ENCODE peak calls at places on chromosomes 13 and 19, in nine cellular contexts. Z, P, C, V, F, Y, U, X and M are unnamed samples.

GRCh38 chr19:33499671-33500506 is 21.7 kb downstream of the PEPD start:
- DNase-seq in Z (no peak), P (no peak), C (no peak), V (no peak), F (no peak), Y (no peak), U (no peak), X (no peak), M (no peak)

GRCh38 chr19:32642771-32643170 is 32.2 kb downstream of the ANKRD27 start:
- DNase-seq in Z (no peak), P (no peak), C (peak; percentile 63), V (peak; percentile 75), F (no peak), Y (peak; percentile 81), U (no peak), X (no peak), M (no peak)

GRCh38 chr13:94550030-94550738 is 45.8 kb downstream of the TGDS start:
- DNase-seq in Z (no peak), P (peak; percentile 58), C (no peak), V (no peak), F (no peak), Y (no peak), U (no peak), X (peak; percentile 7), M (peak; percentile 23)

GRCh38 chr13:50127017-50127725 is 111.9 kb downstream of the KCNRG start:
- DNase-seq in Z (peak; percentile 91), P (no peak), C (no peak), V (peak; percentile 50), F (peak; percentile 58), Y (peak; percentile 52), U (peak; percentile 54), X (no peak), M (no peak)

GRCh38 chr19:14407889-14408640 is 11.1 kb downstream of the DDX39A start:
- DNase-seq in Z (no peak), P (no peak), C (no peak), V (no peak), F (no peak), Y (no peak), U (no peak), X (no peak), M (no peak)

GRCh38 chr13:113117335-113117872 is 5.2 kb upstream of the F10 start:
- DNase-seq in Z (peak; percentile 74), P (no peak), C (no peak), V (no peak), F (no peak), Y (no peak), U (no peak), X (no peak), M (no peak)

GRCh38 chr13:94217370-94217769 is 262.1 kb downstream of the DCT start:
- DNase-seq in Z (no peak), P (no peak), C (no peak), V (no peak), F (no peak), Y (no peak), U (no peak), X (no peak), M (no peak)

GRCh38 chr19:47991191-47991808 is 670 bp downstream of the BSPH1 start:
- DNase-seq in Z (no peak), P (no peak), C (no peak), V (no peak), F (no peak), Y (no peak), U (no peak), X (no peak), M (no peak)

GRCh38 chr13:95338905-95339304 is 37.7 kb upstream of the ABCC4 start:
- DNase-seq in Z (no peak), P (no peak), C (no peak), V (no peak), F (no peak), Y (no peak), U (no peak), X (no peak), M (no peak)

DNA sequence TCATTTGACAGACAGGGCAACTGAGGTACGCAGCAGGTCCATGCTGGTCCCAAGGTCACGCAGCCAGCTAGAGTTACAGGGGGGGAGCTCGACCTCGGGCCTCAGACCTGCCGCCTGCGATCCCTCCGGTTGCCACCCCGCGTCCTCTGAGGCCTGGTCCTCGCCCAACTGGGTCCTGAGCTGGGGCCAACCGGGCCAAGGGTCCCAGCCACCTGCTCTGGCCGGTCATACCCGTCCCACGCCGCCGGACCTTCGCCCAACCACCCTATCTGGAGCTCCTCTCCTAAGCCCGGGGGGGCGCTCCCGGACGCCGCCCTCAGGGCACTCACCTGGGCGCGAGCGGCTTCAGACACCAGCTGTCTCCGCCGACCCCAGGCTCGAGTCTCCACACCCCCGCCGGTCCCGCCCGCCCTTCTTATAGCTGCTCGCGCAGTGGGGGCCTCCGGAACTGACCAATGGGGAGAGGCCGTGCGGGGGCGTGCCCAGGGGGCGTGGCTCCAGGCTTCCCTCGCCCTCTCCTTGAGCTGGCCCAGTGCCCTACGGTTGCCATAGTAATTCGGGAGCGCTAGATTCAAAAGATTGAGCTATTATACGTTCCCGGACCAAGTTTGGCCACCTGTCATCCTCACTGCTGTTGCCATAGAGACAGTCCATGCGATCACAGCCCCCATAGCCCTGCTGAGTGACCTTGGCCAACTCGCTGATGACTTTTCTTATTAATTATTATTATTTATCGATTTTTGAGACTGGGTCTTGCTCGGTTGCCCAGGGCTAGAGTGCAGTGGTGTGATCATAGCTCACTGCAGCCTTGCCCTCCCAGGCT is at the start of gene PLIN5:
- DNase-seq in Z (no peak), P (peak; percentile 88), C (no peak), V (peak; percentile 55), F (peak; percentile 81), Y (peak; percentile 14), U (peak; percentile 81), X (no peak), M (no peak)
- H3K4me3 ChIP-seq in Z (no peak within 1 kb of the TSS), P (no peak within 1 kb of the TSS), C (no peak within 1 kb of the TSS), V (no peak within 1 kb of the TSS), F (peak within 1 kb of the TSS; percentile 68), Y (no peak within 1 kb of the TSS), U (peak within 1 kb of the TSS; percentile 40), X (no peak within 1 kb of the TSS), M (no peak within 1 kb of the TSS)

DNA sequence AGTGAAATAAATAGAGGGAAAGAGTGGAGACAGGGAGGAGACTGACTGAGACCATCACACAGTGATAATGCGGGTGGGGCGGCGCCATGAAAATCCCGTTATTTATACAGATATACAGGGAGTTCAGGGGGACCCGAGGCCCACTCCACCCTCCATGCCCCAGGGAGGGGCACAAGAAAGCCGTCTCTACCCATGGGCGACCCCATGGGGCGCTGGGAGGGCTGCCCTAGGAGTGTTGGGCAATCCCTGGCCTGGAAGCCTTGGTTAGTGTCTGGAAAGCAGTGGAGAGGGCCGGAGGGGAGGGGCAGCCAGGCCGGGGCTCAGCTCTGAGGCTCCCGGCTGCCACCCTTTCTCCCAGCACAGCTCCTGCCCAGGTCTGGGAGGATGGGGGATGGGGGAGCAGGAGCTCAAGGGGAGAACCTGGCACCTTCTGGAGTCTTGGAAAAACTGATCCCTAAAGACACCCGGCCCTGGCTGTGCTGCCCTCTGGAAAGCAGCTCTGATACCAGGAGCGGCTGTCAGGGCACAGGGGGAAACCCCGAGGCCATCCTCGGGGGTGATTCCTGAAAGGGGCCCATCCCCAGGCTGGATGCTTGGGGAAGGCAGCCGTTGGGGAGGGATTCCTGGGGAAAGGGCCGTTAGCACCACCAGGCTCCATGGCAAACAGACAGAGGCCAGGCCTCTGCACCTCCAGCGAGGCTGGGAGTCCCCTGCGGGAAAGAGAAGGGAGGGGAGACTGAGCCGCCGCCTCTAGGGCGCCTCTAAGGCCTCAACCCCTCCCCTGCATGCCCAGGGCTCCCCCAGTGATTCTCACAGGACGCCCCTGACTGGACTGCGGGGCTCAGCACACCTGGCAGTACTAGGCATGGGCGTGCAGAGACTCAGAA is 3.0 kb upstream of the PRKD2 start:
- DNase-seq in Z (no peak), P (no peak), C (no peak), V (no peak), F (no peak), Y (no peak), U (no peak), X (no peak), M (no peak)
- H3K4me3 ChIP-seq in Z (no peak overlapping the region), P (no peak overlapping the region), C (no peak overlapping the region), V (no peak overlapping the region), F (no peak overlapping the region), Y (no peak overlapping the region), U (no peak overlapping the region), X (no peak overlapping the region), M (no peak overlapping the region)

GRCh38 chr19:41398603-41399002 is 985 bp downstream of the BCKDHA start:
- DNase-seq in Z (no peak), P (no peak), C (no peak), V (no peak), F (no peak), Y (no peak), U (no peak), X (no peak), M (no peak)
- H3K4me3 ChIP-seq in Z (no peak overlapping the region), P (peak overlapping the region; percentile 8), C (peak overlapping the region; percentile 96), V (peak overlapping the region; percentile 97), F (peak overlapping the region; percentile 99), Y (peak overlapping the region; percentile 100), U (peak overlapping the region; percentile 91), X (peak overlapping the region; percentile 88), M (peak overlapping the region; percentile 74)

GRCh38 chr19:45598267-45599011 is 3.6 kb downstream of the GPR4 start:
- DNase-seq in Z (no peak), P (no peak), C (no peak), V (no peak), F (peak; percentile 34), Y (no peak), U (peak; percentile 66), X (no peak), M (no peak)
- H3K4me3 ChIP-seq in Z (no peak overlapping the region), P (no peak overlapping the region), C (no peak overlapping the region), V (no peak overlapping the region), F (peak overlapping the region; percentile 77), Y (no peak overlapping the region), U (peak overlapping the region; percentile 70), X (peak overlapping the region; percentile 1), M (no peak overlapping the region)

GRCh38 chr19:54791476-54791875 is 11.9 kb upstream of the KIR2DL4 start:
- DNase-seq in Z (no peak), P (no peak), C (no peak), V (no peak), F (no peak), Y (no peak), U (no peak), X (no peak), M (no peak)

GRCh38 chr19:54795763-54796162 is 7.6 kb upstream of the KIR2DL4 start:
- DNase-seq in Z (no peak), P (no peak), C (no peak), V (no peak), F (no peak), Y (no peak), U (no peak), X (no peak), M (no peak)

GRCh38 chr19:54790711-54791110 is 12.7 kb upstream of the KIR2DL4 start:
- DNase-seq in Z (peak; percentile 71), P (no peak), C (no peak), V (no peak), F (no peak), Y (no peak), U (no peak), X (no peak), M (no peak)

DNA sequence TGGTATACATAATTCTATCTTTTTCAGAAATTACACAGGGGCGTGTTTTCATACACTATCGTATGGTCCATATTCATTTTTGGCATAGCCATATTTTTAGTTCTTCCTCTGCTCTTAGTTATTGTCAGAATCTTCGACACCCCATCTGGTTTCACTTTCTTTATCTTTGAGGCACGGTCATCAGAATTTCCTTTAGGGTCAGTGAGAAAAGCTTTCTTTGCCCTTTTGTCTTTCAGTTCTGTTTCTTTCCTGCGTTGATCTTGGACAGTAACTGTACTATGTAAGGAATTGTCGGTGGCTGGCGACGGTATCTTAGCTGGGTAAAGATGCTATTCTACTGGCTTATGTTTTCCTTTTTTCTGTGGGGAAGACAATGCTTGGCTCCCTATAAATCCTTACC is 10.6 kb upstream of the KIR2DL4 start:
- DNase-seq in Z (no peak), P (no peak), C (no peak), V (no peak), F (no peak), Y (no peak), U (no peak), X (no peak), M (no peak)
- H3K4me3 ChIP-seq in Z (no peak overlapping the region), P (no peak overlapping the region), C (peak overlapping the region; percentile 41), V (peak overlapping the region; percentile 23), F (peak overlapping the region; percentile 51), Y (peak overlapping the region; percentile 83), U (peak overlapping the region; percentile 27), X (no peak overlapping the region), M (no peak overlapping the region)